ENCODE peak calls at places on chromosomes 11 and 22, in four cellular contexts. One of them, this sample, is unnamed. For H3K9me3 and H3K4me1, the result is how much of the 10 kb centered on the place peaks cover.

GRCh38 chr22:32695451-32695891 is 106.0 kb upstream of the TIMP3 start:
- DNase-seq in CD8-positive, alpha-beta T cell: no peak
- DNase-seq in tibial nerve: no peak
- DNase-seq in Peyer's patch: peak
- DNase-seq in this sample: no peak

GRCh38 chr11:35398881-35399280 is 20.5 kb downstream of the SLC1A2 start:
- DNase-seq in CD8-positive, alpha-beta T cell: no peak
- DNase-seq in tibial nerve: no peak
- DNase-seq in Peyer's patch: no peak
- DNase-seq in this sample: no peak

GRCh38 chr22:35838849-35839646 is 121.4 kb downstream of the APOL5 start:
- DNase-seq in CD8-positive, alpha-beta T cell: no peak
- DNase-seq in tibial nerve: peak
- DNase-seq in Peyer's patch: no peak
- DNase-seq in this sample: peak

GRCh38 chr22:17846326-17846992 is 72.2 kb upstream of the BID start:
- DNase-seq in CD8-positive, alpha-beta T cell: no peak
- DNase-seq in tibial nerve: no peak
- DNase-seq in Peyer's patch: no peak
- DNase-seq in this sample: no peak

GRCh38 chr22:17272511-17272991 is 53.3 kb upstream of the ADA2 start:
- DNase-seq in CD8-positive, alpha-beta T cell: no peak
- DNase-seq in tibial nerve: no peak
- DNase-seq in Peyer's patch: no peak
- DNase-seq in this sample: peak

GRCh38 chr11:80096736-80097135 is 655.9 kb upstream of the TENM4 start:
- DNase-seq in CD8-positive, alpha-beta T cell: no peak
- DNase-seq in tibial nerve: no peak
- DNase-seq in Peyer's patch: no peak
- DNase-seq in this sample: no peak

GRCh38 chr11:8222820-8223512 is 40.7 kb downstream of the LMO1 start:
- DNase-seq in CD8-positive, alpha-beta T cell: no peak
- DNase-seq in tibial nerve: no peak
- DNase-seq in Peyer's patch: no peak
- DNase-seq in this sample: no peak

GRCh38 chr11:114928260-114928870 is 250.0 kb downstream of the NXPE2 start:
- DNase-seq in CD8-positive, alpha-beta T cell: no peak
- DNase-seq in tibial nerve: no peak
- DNase-seq in Peyer's patch: no peak
- DNase-seq in this sample: no peak

GRCh38 chr22:36925388-36926290 is 12.2 kb downstream of the CSF2RB start:
- DNase-seq in CD8-positive, alpha-beta T cell: no peak
- DNase-seq in tibial nerve: no peak
- DNase-seq in Peyer's patch: no peak
- DNase-seq in this sample: no peak

GRCh38 chr22:37043828-37044538 is 7.6 kb upstream of the KCTD17 start:
- DNase-seq in CD8-positive, alpha-beta T cell: no peak
- DNase-seq in tibial nerve: no peak
- DNase-seq in Peyer's patch: peak
- DNase-seq in this sample: peak

GRCh38 chr11:14973621-14974020 is 1.5 kb upstream of the CALCA start:
- DNase-seq in CD8-positive, alpha-beta T cell: no peak
- DNase-seq in tibial nerve: no peak
- DNase-seq in Peyer's patch: no peak
- DNase-seq in this sample: no peak

GRCh38 chr22:38694945-38695344 is 5.8 kb downstream of the JOSD1 start:
- DNase-seq in CD8-positive, alpha-beta T cell: no peak
- DNase-seq in tibial nerve: no peak
- DNase-seq in Peyer's patch: no peak
- DNase-seq in this sample: no peak

GRCh38 chr22:20606041-20606783 is 98.8 kb downstream of the MED15 start:
- DNase-seq in CD8-positive, alpha-beta T cell: peak
- DNase-seq in tibial nerve: no peak
- DNase-seq in Peyer's patch: peak
- DNase-seq in this sample: peak

GRCh38 chr11:82858556-82859091 is 41.6 kb downstream of the PRCP start:
- DNase-seq in CD8-positive, alpha-beta T cell: no peak
- DNase-seq in tibial nerve: no peak
- DNase-seq in Peyer's patch: no peak
- DNase-seq in this sample: peak

GRCh38 chr22:47512617-47513016 is 750.2 kb downstream of the TBC1D22A start:
- DNase-seq in CD8-positive, alpha-beta T cell: no peak
- DNase-seq in tibial nerve: no peak
- DNase-seq in Peyer's patch: no peak
- DNase-seq in this sample: no peak
- H3K9me3 ChIP-seq in CD8-positive, alpha-beta T cell: under half
- H3K9me3 ChIP-seq in tibial nerve: under half
- H3K9me3 ChIP-seq in Peyer's patch: under half
- H3K9me3 ChIP-seq in this sample: under half

GRCh38 chr11:121536116-121536515 is 83.3 kb upstream of the SORL1-AS1 start:
- DNase-seq in CD8-positive, alpha-beta T cell: no peak
- DNase-seq in tibial nerve: no peak
- DNase-seq in Peyer's patch: no peak
- DNase-seq in this sample: no peak

GRCh38 chr11:121535122-121535796 is 82.5 kb upstream of the SORL1-AS1 start:
- DNase-seq in CD8-positive, alpha-beta T cell: no peak
- DNase-seq in tibial nerve: no peak
- DNase-seq in Peyer's patch: no peak
- DNase-seq in this sample: no peak

GRCh38 chr11:121530257-121530656 is 77.5 kb upstream of the SORL1-AS1 start:
- DNase-seq in CD8-positive, alpha-beta T cell: no peak
- DNase-seq in tibial nerve: no peak
- DNase-seq in Peyer's patch: no peak
- DNase-seq in this sample: no peak

GRCh38 chr11:121534131-121535093 is 81.6 kb upstream of the SORL1-AS1 start:
- DNase-seq in CD8-positive, alpha-beta T cell: no peak
- DNase-seq in tibial nerve: no peak
- DNase-seq in Peyer's patch: no peak
- DNase-seq in this sample: no peak

DNA sequence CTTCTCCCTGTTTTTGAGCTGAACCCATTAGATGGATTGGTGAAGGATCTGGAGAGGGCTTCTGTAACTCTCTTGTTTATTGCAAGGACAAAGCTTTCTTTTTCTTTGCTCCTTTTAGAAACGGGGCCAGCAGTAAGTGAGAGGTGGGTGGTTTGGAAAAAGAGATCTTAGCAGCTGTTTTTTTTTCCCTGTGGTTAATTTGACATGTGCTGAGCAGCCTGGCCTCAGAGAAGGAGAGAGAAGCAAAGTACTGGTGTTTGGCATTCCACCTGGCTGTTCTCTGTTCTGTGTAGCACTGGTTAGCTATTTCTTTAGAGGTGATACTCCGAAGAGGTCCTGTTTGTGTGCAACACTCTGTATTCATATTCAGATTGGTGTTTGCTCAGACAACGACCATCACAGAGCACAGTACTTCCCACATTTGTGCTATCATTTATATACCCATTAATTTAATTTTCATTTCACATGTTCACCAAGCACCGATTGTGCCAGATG is 80.8 kb upstream of the SORL1-AS1 start:
- DNase-seq in CD8-positive, alpha-beta T cell: no peak
- DNase-seq in tibial nerve: no peak
- DNase-seq in Peyer's patch: no peak
- DNase-seq in this sample: no peak
- H3K4me1 ChIP-seq in CD8-positive, alpha-beta T cell: under half
- H3K4me1 ChIP-seq in tibial nerve: under half
- H3K4me1 ChIP-seq in Peyer's patch: under half
- H3K4me1 ChIP-seq in this sample: under half

DNA sequence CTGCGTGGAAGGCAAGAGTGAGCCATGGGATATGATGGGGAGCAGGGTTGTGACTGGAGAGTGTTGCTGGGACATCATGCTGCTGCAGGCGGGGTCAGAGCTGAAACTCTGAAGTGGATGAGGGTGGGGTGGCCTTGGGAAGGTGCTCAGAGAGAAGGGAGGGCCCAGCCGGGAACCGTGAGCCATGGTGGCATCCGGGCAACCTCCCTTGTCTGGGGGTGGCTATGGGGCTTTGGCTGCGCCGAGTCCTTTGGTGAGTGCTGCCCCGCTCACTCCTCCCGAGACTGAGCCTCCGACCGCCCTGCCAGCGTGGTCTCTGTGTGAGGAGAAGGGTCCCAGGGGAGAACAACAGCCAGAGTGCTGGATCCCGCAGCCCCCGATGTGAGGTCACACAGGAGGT is 632.0 kb downstream of the BRD1 start:
- DNase-seq in CD8-positive, alpha-beta T cell: no peak
- DNase-seq in tibial nerve: no peak
- DNase-seq in Peyer's patch: no peak
- DNase-seq in this sample: no peak
- H3K9me3 ChIP-seq in CD8-positive, alpha-beta T cell: under half
- H3K9me3 ChIP-seq in tibial nerve: under half
- H3K9me3 ChIP-seq in Peyer's patch: under half
- H3K9me3 ChIP-seq in this sample: under half

DNA sequence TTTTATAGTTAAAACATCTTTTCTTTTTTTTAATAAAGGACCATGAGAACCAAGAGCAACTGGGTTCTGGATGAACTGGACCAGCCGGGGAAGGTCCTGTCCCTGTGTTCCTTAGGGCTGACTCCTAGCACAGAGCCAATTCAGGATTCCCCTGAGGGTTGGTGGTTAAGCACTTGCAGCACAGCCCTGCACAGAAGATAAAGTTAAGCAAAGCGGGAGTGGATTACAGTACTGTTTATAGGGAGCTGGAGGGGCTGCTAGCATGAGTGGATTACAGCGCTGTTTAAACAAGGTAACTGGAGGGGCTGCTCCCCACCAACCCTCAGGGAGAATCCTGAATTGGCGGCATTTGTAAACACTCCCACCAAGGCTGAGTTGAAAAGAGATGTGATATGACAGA is 90.6 kb downstream of the CELSR1 start:
- DNase-seq in CD8-positive, alpha-beta T cell: no peak
- DNase-seq in tibial nerve: no peak
- DNase-seq in Peyer's patch: no peak
- DNase-seq in this sample: no peak
- H3K4me1 ChIP-seq in CD8-positive, alpha-beta T cell: under half
- H3K4me1 ChIP-seq in tibial nerve: under half
- H3K4me1 ChIP-seq in Peyer's patch: under half
- H3K4me1 ChIP-seq in this sample: under half

GRCh38 chr22:30982501-30982900 is 13.4 kb downstream of the TUG1 start:
- DNase-seq in CD8-positive, alpha-beta T cell: no peak
- DNase-seq in tibial nerve: no peak
- DNase-seq in Peyer's patch: no peak
- DNase-seq in this sample: no peak
- H3K9me3 ChIP-seq in CD8-positive, alpha-beta T cell: under half
- H3K9me3 ChIP-seq in tibial nerve: half or more
- H3K9me3 ChIP-seq in Peyer's patch: under half
- H3K9me3 ChIP-seq in this sample: under half

DNA sequence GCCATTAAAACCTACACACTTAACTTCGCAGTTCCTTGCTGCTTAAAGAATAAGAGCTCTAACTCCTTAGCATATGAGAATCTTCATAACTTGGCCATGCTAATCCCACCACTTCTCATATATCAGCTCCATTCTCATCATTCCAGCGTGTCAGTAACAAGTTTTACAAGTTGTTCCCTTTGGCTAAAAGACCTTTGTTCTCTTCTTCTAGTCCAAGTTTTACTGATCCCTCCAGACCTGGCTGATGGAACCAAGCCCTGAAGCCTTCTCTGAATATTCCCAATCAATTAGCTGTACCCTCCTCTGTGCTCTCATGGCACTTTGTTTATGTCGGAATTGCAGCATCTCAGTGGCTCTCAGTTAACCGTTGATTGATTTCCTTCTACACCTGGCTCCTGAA is 35.8 kb downstream of the GAB2 start:
- DNase-seq in CD8-positive, alpha-beta T cell: no peak
- DNase-seq in tibial nerve: no peak
- DNase-seq in Peyer's patch: no peak
- DNase-seq in this sample: peak
- H3K4me1 ChIP-seq in CD8-positive, alpha-beta T cell: under half
- H3K4me1 ChIP-seq in tibial nerve: under half
- H3K4me1 ChIP-seq in Peyer's patch: under half
- H3K4me1 ChIP-seq in this sample: under half

GRCh38 chr11:121500717-121501116 is 48.0 kb upstream of the SORL1-AS1 start:
- DNase-seq in CD8-positive, alpha-beta T cell: no peak
- DNase-seq in tibial nerve: no peak
- DNase-seq in Peyer's patch: no peak
- DNase-seq in this sample: no peak

GRCh38 chr11:121503056-121503455 is 50.3 kb upstream of the SORL1-AS1 start:
- DNase-seq in CD8-positive, alpha-beta T cell: no peak
- DNase-seq in tibial nerve: no peak
- DNase-seq in Peyer's patch: no peak
- DNase-seq in this sample: no peak

GRCh38 chr11:121497176-121497995 is 44.6 kb upstream of the SORL1-AS1 start:
- DNase-seq in CD8-positive, alpha-beta T cell: no peak
- DNase-seq in tibial nerve: no peak
- DNase-seq in Peyer's patch: no peak
- DNase-seq in this sample: peak

GRCh38 chr11:121500275-121500674 is 47.5 kb upstream of the SORL1-AS1 start:
- DNase-seq in CD8-positive, alpha-beta T cell: no peak
- DNase-seq in tibial nerve: no peak
- DNase-seq in Peyer's patch: no peak
- DNase-seq in this sample: no peak

DNA sequence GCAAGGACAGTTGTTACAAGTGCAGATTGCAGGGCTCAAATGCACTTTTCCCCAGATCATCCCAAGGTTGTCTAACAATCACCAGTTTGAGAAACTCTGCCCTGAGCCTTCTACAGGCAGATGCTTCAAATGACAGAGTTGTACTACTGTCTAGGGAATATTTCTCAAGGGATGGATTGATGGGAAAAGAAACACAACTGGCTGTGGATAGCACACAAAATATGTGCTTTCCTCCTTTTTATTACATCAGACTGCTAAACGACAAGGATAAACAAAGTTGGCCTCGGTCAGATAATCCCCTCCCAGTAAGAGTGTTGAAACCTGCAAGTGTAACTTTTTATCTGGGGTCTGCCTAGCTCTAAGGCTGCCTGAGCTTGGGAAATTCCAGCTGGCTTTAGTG is 46.6 kb upstream of the SORL1-AS1 start:
- DNase-seq in CD8-positive, alpha-beta T cell: no peak
- DNase-seq in tibial nerve: no peak
- DNase-seq in Peyer's patch: no peak
- DNase-seq in this sample: no peak
- H3K9me3 ChIP-seq in CD8-positive, alpha-beta T cell: under half
- H3K9me3 ChIP-seq in tibial nerve: under half
- H3K9me3 ChIP-seq in Peyer's patch: under half
- H3K9me3 ChIP-seq in this sample: under half